ENCODE peak calls at places on chromosomes 6 and 20, in four cellular contexts. One of them, this sample, is unnamed.

GRCh38 chr6:137387365-137387764 is 106.8 kb downstream of the OLIG3 start:
- DNase-seq in GM12878: no peak
- DNase-seq in K562: no peak
- DNase-seq in HepG2: no peak
- DNase-seq in this sample: peak

GRCh38 chr6:7060769-7061516 is 46.8 kb upstream of the RREB1 start:
- DNase-seq in GM12878: no peak
- DNase-seq in K562: no peak
- DNase-seq in HepG2: no peak
- DNase-seq in this sample: no peak

GRCh38 chr6:66496659-66497058 is 789.6 kb upstream of the EYS start:
- DNase-seq in GM12878: no peak
- DNase-seq in K562: no peak
- DNase-seq in HepG2: peak
- DNase-seq in this sample: no peak

GRCh38 chr20:22921595-22922421 is 113.3 kb upstream of the SSTR4 start:
- DNase-seq in GM12878: no peak
- DNase-seq in K562: peak
- DNase-seq in HepG2: no peak
- DNase-seq in this sample: no peak

GRCh38 chr6:158633127-158633526 is 11.4 kb downstream of the DYNLT1 start:
- DNase-seq in GM12878: no peak
- DNase-seq in K562: no peak
- DNase-seq in HepG2: no peak
- DNase-seq in this sample: no peak

GRCh38 chr6:28225056-28225834 is at the start of gene ZSCAN9:
- DNase-seq in GM12878: peak
- DNase-seq in K562: peak
- DNase-seq in HepG2: peak
- DNase-seq in this sample: peak

GRCh38 chr20:33262658-33263065 is 20.4 kb upstream of the BPIFB1 start:
- DNase-seq in GM12878: no peak
- DNase-seq in K562: peak
- DNase-seq in HepG2: peak
- DNase-seq in this sample: peak

GRCh38 chr6:163529605-163530004 is 115.1 kb downstream of the QKI start:
- DNase-seq in GM12878: no peak
- DNase-seq in K562: no peak
- DNase-seq in HepG2: no peak
- DNase-seq in this sample: no peak

GRCh38 chr6:118869894-118870665 is 23.9 kb upstream of the ASF1A start:
- DNase-seq in GM12878: no peak
- DNase-seq in K562: no peak
- DNase-seq in HepG2: peak
- DNase-seq in this sample: no peak

GRCh38 chr20:57661201-57662027 is 41.2 kb upstream of the ZBP1 start:
- DNase-seq in GM12878: no peak
- DNase-seq in K562: no peak
- DNase-seq in HepG2: no peak
- DNase-seq in this sample: peak

GRCh38 chr6:13710552-13711383 is 867 bp downstream of the RANBP9 start:
- DNase-seq in GM12878: no peak
- DNase-seq in K562: peak
- DNase-seq in HepG2: peak
- DNase-seq in this sample: peak

GRCh38 chr20:64077876-64078551 is 1.3 kb downstream of the RGS19 start:
- DNase-seq in GM12878: no peak
- DNase-seq in K562: no peak
- DNase-seq in HepG2: no peak
- DNase-seq in this sample: no peak

GRCh38 chr6:158361961-158362634 is 49.8 kb downstream of the TULP4 start:
- DNase-seq in GM12878: no peak
- DNase-seq in K562: no peak
- DNase-seq in HepG2: no peak
- DNase-seq in this sample: no peak

GRCh38 chr20:31869942-31870702 is at the start of the genes DUSP15 and TTLL9:
- DNase-seq in GM12878: no peak
- DNase-seq in K562: no peak
- DNase-seq in HepG2: no peak
- DNase-seq in this sample: peak

GRCh38 chr6:72760130-72760793 is 138.4 kb downstream of the KCNQ5 start:
- DNase-seq in GM12878: no peak
- DNase-seq in K562: no peak
- DNase-seq in HepG2: no peak
- DNase-seq in this sample: no peak

GRCh38 chr20:11168026-11168425 is 494.2 kb upstream of the JAG1 start:
- DNase-seq in GM12878: no peak
- DNase-seq in K562: no peak
- DNase-seq in HepG2: no peak
- DNase-seq in this sample: no peak

GRCh38 chr6:165818200-165818599 is 155.2 kb upstream of the PDE10A start:
- DNase-seq in GM12878: no peak
- DNase-seq in K562: no peak
- DNase-seq in HepG2: no peak
- DNase-seq in this sample: no peak

GRCh38 chr20:51385941-51386530 is 156.5 kb downstream of the NFATC2 start:
- DNase-seq in GM12878: no peak
- DNase-seq in K562: peak
- DNase-seq in HepG2: peak
- DNase-seq in this sample: peak

GRCh38 chr20:9408422-9409300 is 105.7 kb upstream of the LAMP5 start:
- DNase-seq in GM12878: no peak
- DNase-seq in K562: no peak
- DNase-seq in HepG2: no peak
- DNase-seq in this sample: no peak

GRCh38 chr6:89610149-89610642 is 28.4 kb downstream of the LYRM2 start:
- DNase-seq in GM12878: peak
- DNase-seq in K562: peak
- DNase-seq in HepG2: peak
- DNase-seq in this sample: peak

GRCh38 chr6:25670793-25671513 is 18.9 kb downstream of the SCGN start:
- DNase-seq in GM12878: no peak
- DNase-seq in K562: no peak
- DNase-seq in HepG2: no peak
- DNase-seq in this sample: no peak

GRCh38 chr20:18743665-18744440 is 69.7 kb upstream of the SCP2D1 start:
- DNase-seq in GM12878: no peak
- DNase-seq in K562: no peak
- DNase-seq in HepG2: no peak
- DNase-seq in this sample: no peak

GRCh38 chr6:52077180-52077884 is 10.1 kb downstream of the PKHD1 start:
- DNase-seq in GM12878: no peak
- DNase-seq in K562: no peak
- DNase-seq in HepG2: no peak
- DNase-seq in this sample: no peak

GRCh38 chr6:7073810-7074525 is 33.8 kb upstream of the RREB1 start:
- DNase-seq in GM12878: peak
- DNase-seq in K562: no peak
- DNase-seq in HepG2: no peak
- DNase-seq in this sample: no peak

GRCh38 chr6:117167520-117168271 is 97.7 kb upstream of the VGLL2 start:
- DNase-seq in GM12878: no peak
- DNase-seq in K562: no peak
- DNase-seq in HepG2: no peak
- DNase-seq in this sample: peak

GRCh38 chr6:39197521-39198500 is 31.5 kb downstream of the KCNK5 start:
- DNase-seq in GM12878: no peak
- DNase-seq in K562: no peak
- DNase-seq in HepG2: no peak
- DNase-seq in this sample: no peak

GRCh38 chr20:52179331-52180166 is 12.0 kb downstream of the ZFP64 start:
- DNase-seq in GM12878: peak
- DNase-seq in K562: no peak
- DNase-seq in HepG2: no peak
- DNase-seq in this sample: no peak

GRCh38 chr20:24746351-24746685 is 202.8 kb upstream of the CST7 start:
- DNase-seq in GM12878: no peak
- DNase-seq in K562: no peak
- DNase-seq in HepG2: no peak
- DNase-seq in this sample: peak

GRCh38 chr6:21597706-21598273 is 4.2 kb downstream of the SOX4 start:
- DNase-seq in GM12878: no peak
- DNase-seq in K562: no peak
- DNase-seq in HepG2: no peak
- DNase-seq in this sample: no peak

GRCh38 chr6:97189767-97190166 is 93.2 kb downstream of the MMS22L start:
- DNase-seq in GM12878: no peak
- DNase-seq in K562: no peak
- DNase-seq in HepG2: no peak
- DNase-seq in this sample: no peak

GRCh38 chr6:291148-291696 is 1.1 kb upstream of the DUSP22 start:
- DNase-seq in GM12878: no peak
- DNase-seq in K562: no peak
- DNase-seq in HepG2: no peak
- DNase-seq in this sample: no peak

GRCh38 chr6:160122744-160123143 is 1.1 kb downstream of the SLC22A1 start:
- DNase-seq in GM12878: no peak
- DNase-seq in K562: no peak
- DNase-seq in HepG2: no peak
- DNase-seq in this sample: no peak

GRCh38 chr6:109458774-109459531 is 3.4 kb upstream of the MICAL1 start:
- DNase-seq in GM12878: peak
- DNase-seq in K562: no peak
- DNase-seq in HepG2: no peak
- DNase-seq in this sample: no peak

GRCh38 chr6:6725120-6725833 is 136.8 kb downstream of the LY86 start:
- DNase-seq in GM12878: no peak
- DNase-seq in K562: no peak
- DNase-seq in HepG2: no peak
- DNase-seq in this sample: peak

GRCh38 chr20:34954905-34955231 is 738 bp downstream of the GSS start:
- DNase-seq in GM12878: no peak
- DNase-seq in K562: peak
- DNase-seq in HepG2: peak
- DNase-seq in this sample: peak

GRCh38 chr20:47237715-47238114 is 118.8 kb downstream of the ZMYND8 start:
- DNase-seq in GM12878: no peak
- DNase-seq in K562: no peak
- DNase-seq in HepG2: no peak
- DNase-seq in this sample: no peak

GRCh38 chr6:142421285-142422202 is 119.7 kb downstream of the ADGRG6 start:
- DNase-seq in GM12878: no peak
- DNase-seq in K562: no peak
- DNase-seq in HepG2: no peak
- DNase-seq in this sample: no peak

GRCh38 chr20:20277772-20278382 is 90.0 kb upstream of the INSM1 start:
- DNase-seq in GM12878: no peak
- DNase-seq in K562: no peak
- DNase-seq in HepG2: no peak
- DNase-seq in this sample: no peak

DNA sequence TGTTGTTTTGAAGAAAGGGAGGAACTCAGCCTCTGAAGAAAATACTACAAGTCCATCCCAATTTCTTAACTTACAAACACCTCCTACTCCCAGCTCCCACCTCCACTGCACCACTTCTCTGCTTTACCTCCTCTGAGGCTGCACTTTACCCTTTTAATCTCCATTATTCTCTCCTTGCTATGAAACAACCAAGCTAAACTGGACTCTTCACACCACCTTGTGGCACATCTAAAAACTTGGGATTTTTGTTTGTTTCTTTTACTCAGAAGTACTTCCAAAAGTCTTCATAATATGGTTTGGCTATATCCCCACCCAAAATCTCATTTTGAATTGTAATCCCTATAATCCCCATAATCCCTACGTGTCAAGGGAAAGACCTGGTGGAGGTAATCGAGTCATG is 142.2 kb downstream of the MOXD1 start:
- DNase-seq in GM12878: no peak
- DNase-seq in K562: no peak
- DNase-seq in HepG2: peak
- DNase-seq in this sample: no peak
- TF ChIP-seq CTCF in GM12878: no peak
- TF ChIP-seq CTCF in K562: no peak
- TF ChIP-seq CTCF in HepG2: peak
- TF ChIP-seq CTCF in this sample: no peak

GRCh38 chr6:18277181-18278006 is 13.1 kb upstream of the DEK start:
- DNase-seq in GM12878: no peak
- DNase-seq in K562: no peak
- DNase-seq in HepG2: no peak
- DNase-seq in this sample: peak

GRCh38 chr6:18280084-18280483 is 15.8 kb upstream of the DEK start:
- DNase-seq in GM12878: no peak
- DNase-seq in K562: no peak
- DNase-seq in HepG2: no peak
- DNase-seq in this sample: no peak

GRCh38 chr6:18281564-18281963 is 17.2 kb upstream of the DEK start:
- DNase-seq in GM12878: no peak
- DNase-seq in K562: no peak
- DNase-seq in HepG2: no peak
- DNase-seq in this sample: no peak

DNA sequence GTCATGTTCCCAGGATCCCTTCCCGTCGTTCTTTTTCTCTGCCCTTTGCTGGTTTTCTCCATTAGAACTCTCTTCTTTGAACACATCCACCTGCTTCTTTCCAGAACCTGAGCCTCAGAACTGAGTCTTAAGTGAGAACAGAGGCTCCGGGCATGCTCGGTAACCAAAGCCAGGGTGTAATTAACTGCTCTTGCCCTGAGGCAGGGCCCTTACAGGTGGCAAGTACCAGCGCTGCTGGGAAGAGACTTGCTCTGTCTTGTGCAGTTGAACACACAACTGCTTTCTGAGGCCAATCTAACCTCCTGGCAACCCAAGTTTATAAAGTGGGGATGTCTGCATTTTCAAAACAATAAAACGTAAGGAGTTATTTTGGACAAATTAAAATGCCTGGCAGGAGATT is 12.3 kb upstream of the DEK start:
- DNase-seq in GM12878: no peak
- DNase-seq in K562: no peak
- DNase-seq in HepG2: no peak
- DNase-seq in this sample: no peak
- TF ChIP-seq NR2C2 in GM12878: no peak
- TF ChIP-seq NR2C2 in K562: no peak
- TF ChIP-seq NR2C2 in HepG2: no peak
- TF ChIP-seq NR2C2 in this sample: no peak

GRCh38 chr6:141309295-141309694 is 823.4 kb upstream of the GJE1 start:
- DNase-seq in GM12878: no peak
- DNase-seq in K562: no peak
- DNase-seq in HepG2: peak
- DNase-seq in this sample: no peak
- TF ChIP-seq CTCF in GM12878: peak
- TF ChIP-seq CTCF in K562: no peak
- TF ChIP-seq CTCF in HepG2: peak
- TF ChIP-seq CTCF in this sample: no peak

DNA sequence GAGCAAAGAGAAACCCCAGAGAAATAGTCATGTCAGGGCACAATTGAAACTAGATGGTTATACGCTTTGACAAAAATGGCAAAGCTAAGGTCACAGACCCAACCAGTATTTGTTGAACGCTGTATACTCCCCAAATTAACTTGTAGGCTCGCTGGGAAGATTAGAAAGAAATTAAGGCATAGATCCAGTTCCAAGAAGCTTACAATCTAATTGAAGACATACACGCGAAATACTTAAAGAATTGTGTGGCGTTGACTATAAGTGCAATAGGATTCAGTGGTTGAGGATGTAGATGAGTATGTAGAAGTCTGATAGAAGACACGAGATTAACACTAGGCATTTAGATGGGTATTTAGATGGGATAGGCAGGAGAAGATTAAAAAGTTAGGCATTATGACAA is 525 bp downstream of the FAM229B start:
- DNase-seq in GM12878: no peak
- DNase-seq in K562: no peak
- DNase-seq in HepG2: no peak
- DNase-seq in this sample: no peak
- TF ChIP-seq NR2C2 in GM12878: no peak
- TF ChIP-seq NR2C2 in K562: no peak
- TF ChIP-seq NR2C2 in HepG2: no peak
- TF ChIP-seq NR2C2 in this sample: no peak